ENCODE peak calls at places on chromosome 1, in five cellular contexts. G, R, C, S and P are unnamed samples. For H3K36me3, the result is how much of the 10 kb centered on the place peaks cover.

GRCh38 chr1:18618546-18619466 is 11.8 kb upstream of the PAX7 start:
- DNase-seq in G (no peak), R (no peak), C (no peak), S (peak), P (no peak)

GRCh38 chr1:188425687-188426086 is 1596.9 kb downstream of the PLA2G4A start:
- DNase-seq in G (no peak), R (no peak), C (no peak), S (peak), P (no peak)

GRCh38 chr1:8660455-8660854 is 157.0 kb downstream of the RERE start:
- DNase-seq in G (no peak), R (peak), C (peak), S (peak), P (no peak)

GRCh38 chr1:81915937-81916336 is 115.2 kb downstream of the ADGRL2 start:
- DNase-seq in G (no peak), R (no peak), C (no peak), S (no peak), P (no peak)

GRCh38 chr1:65165269-65166002 is 17.4 kb downstream of the AK4 start:
- DNase-seq in G (no peak), R (no peak), C (no peak), S (no peak), P (no peak)

GRCh38 chr1:1084372-1085170 is 10.5 kb upstream of the RNF223 start:
- DNase-seq in G (no peak), R (no peak), C (no peak), S (no peak), P (no peak)

GRCh38 chr1:28983509-28984310 is 69.3 kb downstream of the EPB41 start:
- DNase-seq in G (peak), R (peak), C (no peak), S (no peak), P (no peak)

GRCh38 chr1:193190096-193190744 is 3.8 kb upstream of the B3GALT2 start:
- DNase-seq in G (no peak), R (no peak), C (no peak), S (peak), P (no peak)

GRCh38 chr1:12194666-12195216 is 27.9 kb downstream of the TNFRSF1B start:
- DNase-seq in G (no peak), R (no peak), C (no peak), S (no peak), P (no peak)

GRCh38 chr1:12197483-12197880 is 30.7 kb downstream of the TNFRSF1B start:
- DNase-seq in G (no peak), R (no peak), C (no peak), S (no peak), P (no peak)

GRCh38 chr1:12196641-12197482 is 30.1 kb downstream of the TNFRSF1B start:
- DNase-seq in G (no peak), R (peak), C (peak), S (no peak), P (peak)

GRCh38 chr1:12191242-12192032 is 24.6 kb downstream of the TNFRSF1B start:
- DNase-seq in G (no peak), R (no peak), C (no peak), S (no peak), P (no peak)

GRCh38 chr1:12195416-12195815 is 28.6 kb downstream of the TNFRSF1B start:
- DNase-seq in G (no peak), R (no peak), C (no peak), S (no peak), P (no peak)
- H3K36me3 ChIP-seq in G (under half), R (under half), C (under half), S (under half), P (under half)

DNA sequence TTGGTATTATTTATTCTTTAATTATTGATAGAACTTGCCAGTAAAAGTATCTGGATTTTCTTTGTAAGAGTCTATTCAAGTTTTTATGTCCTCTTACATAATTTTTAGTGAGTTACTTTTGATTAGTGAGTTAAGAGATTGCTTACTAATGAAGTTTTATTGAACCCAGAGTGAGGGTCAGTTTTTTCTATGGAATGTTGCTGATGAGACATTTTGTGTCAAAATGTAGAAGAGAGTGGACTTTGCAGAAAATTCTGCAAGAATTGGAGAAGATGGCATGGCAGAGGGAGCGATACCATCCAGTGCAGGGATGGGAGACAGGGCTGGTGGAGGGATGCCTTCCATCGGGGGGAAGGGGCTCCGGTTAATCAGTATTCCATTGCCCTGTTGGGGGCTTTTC is 11.0 kb downstream of the MTARC2 start:
- DNase-seq in G (no peak), R (no peak), C (no peak), S (no peak), P (no peak)
- H3K36me3 ChIP-seq in G (under half), R (under half), C (under half), S (under half), P (half or more)

DNA sequence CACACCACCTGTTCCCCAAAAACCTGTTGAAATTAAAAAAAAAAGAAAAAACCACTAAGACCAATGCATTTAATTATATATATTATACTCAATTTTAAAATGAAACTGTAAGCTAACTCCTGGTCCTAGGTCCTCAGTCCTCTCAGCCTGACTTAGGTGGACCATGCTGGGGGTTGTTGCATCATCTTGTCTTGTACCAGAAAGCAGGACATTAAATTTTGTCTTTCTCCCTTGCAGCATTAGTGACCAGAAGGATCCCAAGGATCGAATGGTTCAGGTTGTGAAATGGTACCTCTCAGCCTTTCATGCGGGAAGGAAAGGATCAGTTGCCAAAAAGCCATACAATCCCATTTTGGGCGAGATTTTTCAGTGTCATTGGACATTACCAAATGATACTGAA is 97.6 kb downstream of the NRDC start:
- DNase-seq in G (no peak), R (no peak), C (no peak), S (no peak), P (no peak)
- H3K36me3 ChIP-seq in G (under half), R (under half), C (under half), S (half or more), P (under half)

DNA sequence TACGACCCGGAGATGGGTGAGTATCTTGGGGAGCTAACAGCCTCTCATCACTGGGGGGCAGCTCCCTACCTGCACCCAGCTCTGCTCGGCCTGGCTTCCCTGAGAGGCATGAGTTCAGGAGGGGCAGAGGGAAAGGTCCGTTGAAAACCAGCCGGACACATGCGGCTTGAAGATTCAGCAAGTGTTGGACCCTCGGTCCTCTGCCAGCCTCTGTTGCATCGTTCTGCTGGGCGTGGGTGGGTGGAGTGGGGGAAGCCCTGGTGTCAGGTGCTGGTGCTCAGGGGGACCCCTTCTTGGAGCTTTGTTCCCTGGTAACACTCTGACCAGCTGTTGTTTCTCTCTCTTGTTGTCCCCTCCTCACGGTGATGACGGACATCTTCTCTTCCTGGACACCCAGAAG is 20.9 kb downstream of the PSEN2 start:
- DNase-seq in G (no peak), R (no peak), C (no peak), S (no peak), P (no peak)
- H3K36me3 ChIP-seq in G (under half), R (under half), C (under half), S (under half), P (under half)

DNA sequence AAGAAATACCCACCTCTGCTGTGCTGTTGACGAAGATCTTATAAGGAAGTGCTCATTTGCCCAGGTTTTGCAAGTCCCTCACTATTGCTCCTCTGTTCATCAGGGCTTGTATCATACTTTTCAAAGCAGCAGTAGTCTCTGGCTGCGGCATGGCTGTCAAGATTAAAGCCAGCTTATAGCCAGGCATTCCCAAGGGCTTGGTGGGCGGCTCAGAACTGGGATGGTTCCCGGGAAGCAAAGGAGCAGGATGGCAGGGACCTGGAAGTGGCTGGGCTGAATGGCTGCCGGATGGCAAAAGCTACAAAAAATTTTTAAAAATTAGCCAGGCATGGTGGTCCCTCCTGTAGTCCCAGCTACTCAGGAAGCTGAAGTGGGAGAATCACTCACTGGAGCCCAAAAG is 16.7 kb upstream of the SH3BGRL3 start:
- DNase-seq in G (no peak), R (no peak), C (no peak), S (no peak), P (no peak)
- H3K36me3 ChIP-seq in G (under half), R (under half), C (under half), S (under half), P (half or more)